ENCODE peak calls at places on chromosomes 3 and 15, in seven cellular contexts. One of them, this sample, is unnamed.

GRCh38 chr15:32706704-32707103 is 11.1 kb upstream of the GREM1 start:
- DNase-seq in hepatocyte: no peak
- DNase-seq in natural killer cell: no peak
- DNase-seq in left kidney: no peak
- DNase-seq in NCI-H2081: no peak
- DNase-seq in AG10803: peak; percentile 78
- DNase-seq in amygdala: no peak
- DNase-seq in this sample: no peak

GRCh38 chr3:171566803-171567422 is 106.7 kb upstream of the TNIK start:
- DNase-seq in hepatocyte: peak; percentile 66
- DNase-seq in natural killer cell: no peak
- DNase-seq in left kidney: peak; percentile 69
- DNase-seq in NCI-H2081: peak; percentile 69
- DNase-seq in AG10803: peak; percentile 30
- DNase-seq in amygdala: no peak
- DNase-seq in this sample: peak; percentile 61

GRCh38 chr15:79455943-79456342 is 23.8 kb downstream of the MINAR1 start:
- DNase-seq in hepatocyte: no peak
- DNase-seq in natural killer cell: no peak
- DNase-seq in left kidney: no peak
- DNase-seq in NCI-H2081: no peak
- DNase-seq in AG10803: no peak
- DNase-seq in amygdala: no peak
- DNase-seq in this sample: no peak

GRCh38 chr3:17179381-17180205 is 294.8 kb downstream of the PLCL2 start:
- DNase-seq in hepatocyte: no peak
- DNase-seq in natural killer cell: no peak
- DNase-seq in left kidney: peak; percentile 7
- DNase-seq in NCI-H2081: peak; percentile 28
- DNase-seq in AG10803: peak; percentile 12
- DNase-seq in amygdala: no peak
- DNase-seq in this sample: no peak

GRCh38 chr3:124800511-124801374 is 70.5 kb downstream of the UMPS start:
- DNase-seq in hepatocyte: peak; percentile 59
- DNase-seq in natural killer cell: no peak
- DNase-seq in left kidney: peak; percentile 64
- DNase-seq in NCI-H2081: peak; percentile 83
- DNase-seq in AG10803: no peak
- DNase-seq in amygdala: no peak
- DNase-seq in this sample: no peak

GRCh38 chr3:39978293-39978692 is 168.9 kb downstream of the MYRIP start:
- DNase-seq in hepatocyte: no peak
- DNase-seq in natural killer cell: no peak
- DNase-seq in left kidney: peak; percentile 15
- DNase-seq in NCI-H2081: no peak
- DNase-seq in AG10803: no peak
- DNase-seq in amygdala: no peak
- DNase-seq in this sample: no peak

GRCh38 chr3:5188419-5189405 is 1.2 kb downstream of the EDEM1 start:
- DNase-seq in hepatocyte: peak; percentile 61
- DNase-seq in natural killer cell: no peak
- DNase-seq in left kidney: peak; percentile 62
- DNase-seq in NCI-H2081: no peak
- DNase-seq in AG10803: peak; percentile 32
- DNase-seq in amygdala: no peak
- DNase-seq in this sample: peak; percentile 22

GRCh38 chr15:52980446-52980845 is 190.3 kb upstream of the ONECUT1 start:
- DNase-seq in hepatocyte: no peak
- DNase-seq in natural killer cell: no peak
- DNase-seq in left kidney: no peak
- DNase-seq in NCI-H2081: no peak
- DNase-seq in AG10803: no peak
- DNase-seq in amygdala: no peak
- DNase-seq in this sample: no peak

GRCh38 chr3:169764164-169764452 is 752 bp downstream of the TERC start:
- DNase-seq in hepatocyte: no peak
- DNase-seq in natural killer cell: no peak
- DNase-seq in left kidney: no peak
- DNase-seq in NCI-H2081: no peak
- DNase-seq in AG10803: peak; percentile 52
- DNase-seq in amygdala: no peak
- DNase-seq in this sample: no peak